ENCODE peak calls at places on chromosomes 13 and 19, in four cellular contexts. F is uterus; U is CD8-positive, alpha-beta memory T cell; Q is spleen. X is an unnamed sample. For H3K4me1, the result is how much of the 10 kb centered on the place peaks cover.

GRCh38 chr19:10352764-10353671 is 13.6 kb upstream of the ICAM3 start:
- DNase-seq in F (peak), Q (no peak), U (no peak), X (no peak)

GRCh38 chr13:95193509-95194230 is 107.6 kb downstream of the ABCC4 start:
- DNase-seq in Q (no peak), U (no peak), F (no peak), X (no peak)

GRCh38 chr19:2636897-2637683 is 65.4 kb downstream of the GNG7 start:
- DNase-seq in U (peak), F (peak), Q (peak), X (no peak)

GRCh38 chr13:100381595-100382224 is 206.9 kb downstream of the GGACT start:
- DNase-seq in F (no peak), Q (no peak), U (no peak), X (no peak)

GRCh38 chr13:52751196-52751595 is 11.6 kb upstream of the CNMD start:
- DNase-seq in U (no peak), Q (no peak), F (no peak), X (peak)

GRCh38 chr13:52097197-52097596 is 31.7 kb downstream of the NEK5 start:
- DNase-seq in Q (no peak), F (no peak), U (no peak), X (no peak)

GRCh38 chr19:10812902-10813404 is 23.1 kb downstream of the TMED1 start:
- DNase-seq in U (no peak), Q (peak), F (peak), X (peak)

GRCh38 chr13:50892162-50892944 is 17.2 kb upstream of the RNASEH2B start:
- DNase-seq in F (no peak), U (peak), Q (peak), X (no peak)

GRCh38 chr13:100848304-100848703 is 173.7 kb upstream of the TMTC4 start:
- DNase-seq in F (no peak), Q (no peak), U (no peak), X (no peak)

GRCh38 chr13:49828452-49828851 is 36.0 kb upstream of the KPNA3 start:
- DNase-seq in F (no peak), Q (no peak), U (no peak), X (peak)

GRCh38 chr19:46082728-46083050 is 41.8 kb downstream of the IGFL3 start:
- DNase-seq in Q (no peak), U (no peak), F (no peak), X (peak)

GRCh38 chr19:1651548-1652394 is 644 bp downstream of the TCF3 start:
- DNase-seq in Q (peak), U (peak), F (peak), X (peak)

GRCh38 chr19:48213959-48214358 is 41.8 kb downstream of the CARD8 start:
- DNase-seq in Q (no peak), F (no peak), U (no peak), X (no peak)

GRCh38 chr19:55173717-55174409 is 6.2 kb downstream of the SYT5 start:
- DNase-seq in F (peak), U (no peak), Q (peak), X (peak)

GRCh38 chr19:45474941-45475516 is 7.2 kb downstream of the FOSB start:
- DNase-seq in F (no peak), U (peak), Q (no peak), X (no peak)

GRCh38 chr13:48730971-48731658 is 77.4 kb downstream of the CYSLTR2 start:
- DNase-seq in U (no peak), F (no peak), Q (no peak), X (peak)

GRCh38 chr13:52695856-52696255 is 43.2 kb downstream of the SUGT1 start:
- DNase-seq in Q (no peak), U (no peak), F (no peak), X (peak)

GRCh38 chr19:3178973-3179738 is 587 bp downstream of the S1PR4 start:
- DNase-seq in Q (no peak), F (no peak), U (peak), X (no peak)

GRCh38 chr19:4868286-4868834 is 893 bp upstream of the PLIN3 start:
- DNase-seq in Q (peak), U (no peak), F (no peak), X (no peak)
- H3K4me1 ChIP-seq in Q (under half), U (under half), F (under half), X (under half)

DNA sequence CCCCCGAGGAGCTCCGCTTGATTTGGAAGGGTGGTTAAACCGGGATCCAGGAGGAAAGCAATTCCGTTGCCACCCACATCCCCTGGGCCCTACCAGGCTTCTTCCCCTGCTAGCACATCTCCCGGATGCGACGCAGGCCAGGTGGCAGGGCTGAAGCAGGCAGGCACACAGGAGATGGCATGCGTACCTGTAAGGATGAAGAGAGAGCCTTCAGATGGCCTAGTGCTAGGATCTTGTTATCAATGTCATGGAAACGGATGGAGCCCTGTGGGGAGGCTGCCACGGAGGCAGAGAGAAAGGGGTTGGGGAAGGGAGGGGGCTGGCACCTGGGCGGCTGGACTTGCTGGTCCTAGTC is 8.5 kb upstream of the SOX1 start:
- DNase-seq in Q (no peak), F (no peak), U (no peak), X (no peak)
- H3K4me1 ChIP-seq in Q (under half), F (under half), U (under half), X (under half)

GRCh38 chr19:13092608-13093260 is 9.9 kb downstream of the LYL1 start:
- DNase-seq in Q (no peak), F (peak), U (no peak), X (no peak)

GRCh38 chr19:13091400-13092161 is 11.1 kb downstream of the LYL1 start:
- DNase-seq in U (no peak), Q (no peak), F (peak), X (no peak)

GRCh38 chr19:13093407-13094284 is 9.0 kb downstream of the LYL1 start:
- DNase-seq in F (peak), Q (peak), U (peak), X (peak)

GRCh38 chr19:13090511-13091231 is 12.0 kb downstream of the LYL1 start:
- DNase-seq in F (no peak), Q (no peak), U (no peak), X (no peak)

GRCh38 chr19:13092206-13092605 is 10.5 kb downstream of the LYL1 start:
- DNase-seq in U (no peak), F (no peak), Q (no peak), X (no peak)
- H3K4me1 ChIP-seq in U (under half), F (under half), Q (under half), X (under half)

GRCh38 chr13:65149687-65150086 is 2080.4 kb downstream of the PCDH9 start:
- DNase-seq in U (no peak), Q (peak), F (no peak), X (no peak)
- H3K4me1 ChIP-seq in U (under half), Q (under half), F (under half), X (under half)

GRCh38 chr13:110416131-110416584 is 109.1 kb downstream of the COL4A2 start:
- DNase-seq in Q (no peak), F (no peak), U (no peak), X (no peak)
- H3K4me1 ChIP-seq in Q (under half), F (under half), U (under half), X (under half)

GRCh38 chr13:113448545-113448884 is 4.8 kb downstream of the ADPRHL1 start:
- DNase-seq in Q (no peak), U (no peak), F (no peak), X (no peak)
- H3K4me1 ChIP-seq in Q (under half), U (under half), F (under half), X (under half)

GRCh38 chr19:16571283-16571682 is 932 bp downstream of the SLC35E1 start:
- DNase-seq in U (no peak), F (no peak), Q (no peak), X (peak)

GRCh38 chr19:16571689-16572331 is 405 bp downstream of the SLC35E1 start:
- DNase-seq in Q (peak), U (no peak), F (no peak), X (peak)

GRCh38 chr19:16573296-16573695 is 1.1 kb upstream of the SLC35E1 start:
- DNase-seq in Q (no peak), F (no peak), U (no peak), X (no peak)

GRCh38 chr19:16573925-16574324 is 1.7 kb upstream of the SLC35E1 start:
- DNase-seq in F (no peak), Q (no peak), U (no peak), X (no peak)

GRCh38 chr19:16572332-16573211 is at the start of gene SLC35E1:
- DNase-seq in U (peak), Q (peak), F (peak), X (peak)
- H3K4me1 ChIP-seq in U (under half), Q (under half), F (under half), X (under half)